ENCODE peak calls at places on chromosomes 4 and X, in eight cellular contexts. E is mammary epithelial cell, P is WTC11, G is osteocyte, J is AG09319, L is foreskin fibroblast, K is dorsolateral prefrontal cortex, I is upper lobe of right lung. U is an unnamed sample.

GRCh38 chr4:174517502-174517901 is 4.8 kb downstream of the HPGD start:
- DNase-seq in E (no peak), P (no peak), G (no peak), J (no peak), L (no peak), K (no peak), I (no peak), U (no peak)

GRCh38 chrX:150238656-150239382 is 124.3 kb upstream of the MAMLD1 start:
- DNase-seq in E (no peak), P (no peak), G (peak; percentile 60), J (no peak), L (no peak), K (no peak), I (no peak), U (no peak)

GRCh38 chrX:44228621-44229020 is 114.9 kb downstream of the EFHC2 start:
- DNase-seq in E (no peak), P (no peak), G (no peak), J (no peak), L (no peak), K (no peak), I (no peak), U (no peak)

GRCh38 chr4:108774809-108775530 is 12.1 kb upstream of the ETNPPL start:
- DNase-seq in E (no peak), P (no peak), G (no peak), J (no peak), L (no peak), K (no peak), I (peak; percentile 75), U (peak; percentile 81)

GRCh38 chr4:156419080-156419638 is 465.5 kb upstream of the CTSO start:
- DNase-seq in E (no peak), P (no peak), G (no peak), J (no peak), L (peak; percentile 4), K (no peak), I (no peak), U (no peak)

GRCh38 chr4:144787365-144788263 is 141.7 kb downstream of the HHIP start:
- DNase-seq in E (peak; percentile 27), P (no peak), G (no peak), J (peak; percentile 2), L (peak; percentile 54), K (no peak), I (no peak), U (no peak)

GRCh38 chr4:153538408-153539057 is 72.4 kb downstream of the TMEM131L start:
- DNase-seq in E (no peak), P (no peak), G (no peak), J (no peak), L (peak; percentile 77), K (no peak), I (no peak), U (no peak)

GRCh38 chrX:152520653-152521052 is 69.5 kb upstream of the GABRA3 start:
- DNase-seq in E (no peak), P (no peak), G (no peak), J (no peak), L (no peak), K (no peak), I (no peak), U (no peak)

GRCh38 chr4:81919810-81920209 is 448.1 kb upstream of the RASGEF1B start:
- DNase-seq in E (no peak), P (no peak), G (no peak), J (no peak), L (no peak), K (no peak), I (no peak), U (no peak)

GRCh38 chr4:151276787-151277557 is at the start of gene PRSS48:
- DNase-seq in E (peak; percentile 42), P (peak; percentile 90), G (no peak), J (no peak), L (peak; percentile 71), K (peak; percentile 79), I (peak; percentile 77), U (peak; percentile 78)

GRCh38 chr4:1478766-1479355 is 72.6 kb upstream of the NKX1-1 start:
- DNase-seq in E (no peak), P (peak; percentile 5), G (no peak), J (no peak), L (no peak), K (peak; percentile 30), I (peak; percentile 39), U (no peak)

GRCh38 chr4:83989835-83990234 is 453.9 kb downstream of the GPAT3 start:
- DNase-seq in E (no peak), P (no peak), G (no peak), J (no peak), L (no peak), K (no peak), I (no peak), U (no peak)

GRCh38 chrX:65407157-65407626 is 127.4 kb downstream of the LAS1L start:
- DNase-seq in E (peak; percentile 6), P (peak; percentile 15), G (no peak), J (no peak), L (peak; percentile 5), K (no peak), I (no peak), U (no peak)

GRCh38 chr4:11446156-11446811 is 17.6 kb upstream of the HS3ST1 start:
- DNase-seq in E (peak; percentile 26), P (no peak), G (no peak), J (no peak), L (no peak), K (no peak), I (no peak), U (no peak)

GRCh38 chrX:47958943-47959342 is 44.8 kb downstream of the ZNF182 start:
- DNase-seq in E (no peak), P (no peak), G (no peak), J (no peak), L (peak; percentile 6), K (no peak), I (no peak), U (no peak)

GRCh38 chr4:175784986-175785525 is 27.0 kb downstream of the GPM6A start:
- DNase-seq in E (no peak), P (no peak), G (no peak), J (no peak), L (no peak), K (no peak), I (no peak), U (no peak)

GRCh38 chrX:17596051-17596450 is 141.2 kb upstream of the SCML1 start:
- DNase-seq in E (peak; percentile 73), P (no peak), G (no peak), J (no peak), L (no peak), K (no peak), I (no peak), U (no peak)

GRCh38 chr4:3045500-3045850 is 28.9 kb downstream of the HTT-AS start:
- DNase-seq in E (peak; percentile 28), P (no peak), G (no peak), J (no peak), L (peak; percentile 24), K (no peak), I (peak; percentile 84), U (peak; percentile 38)

GRCh38 chr4:24765331-24765990 is 29.9 kb upstream of the SOD3 start:
- DNase-seq in E (no peak), P (no peak), G (peak; percentile 23), J (no peak), L (peak; percentile 77), K (no peak), I (no peak), U (peak; percentile 50)

GRCh38 chrX:97016106-97016505 is 132.4 kb downstream of the RPA4 start:
- DNase-seq in E (no peak), P (no peak), G (no peak), J (no peak), L (peak; percentile 10), K (no peak), I (no peak), U (no peak)
- TF ChIP-seq CTCF in E (no peak), P (no peak), G (peak; percentile 21), J (peak; percentile 4), L (no peak), K (no peak), I (no peak), U (no peak)

GRCh38 chr4:57303012-57303751 is 193.0 kb upstream of the IGFBP7 start:
- DNase-seq in E (peak; percentile 56), P (no peak), G (no peak), J (no peak), L (no peak), K (no peak), I (no peak), U (no peak)
- TF ChIP-seq CTCF in E (peak; percentile 31), P (no peak), G (peak; percentile 21), J (no peak), L (no peak), K (peak; percentile 42), I (no peak), U (no peak)

GRCh38 chr4:4876945-4877661 is 17.6 kb downstream of the MSX1 start:
- DNase-seq in E (no peak), P (no peak), G (no peak), J (no peak), L (no peak), K (no peak), I (no peak), U (no peak)

GRCh38 chr4:4884611-4885010 is 25.1 kb downstream of the MSX1 start:
- DNase-seq in E (no peak), P (no peak), G (no peak), J (no peak), L (no peak), K (no peak), I (no peak), U (no peak)

GRCh38 chr4:4881432-4881831 is 22.0 kb downstream of the MSX1 start:
- DNase-seq in E (no peak), P (no peak), G (no peak), J (no peak), L (no peak), K (no peak), I (no peak), U (no peak)

GRCh38 chr4:4875611-4876010 is 16.1 kb downstream of the MSX1 start:
- DNase-seq in E (no peak), P (no peak), G (no peak), J (no peak), L (no peak), K (no peak), I (no peak), U (no peak)

DNA sequence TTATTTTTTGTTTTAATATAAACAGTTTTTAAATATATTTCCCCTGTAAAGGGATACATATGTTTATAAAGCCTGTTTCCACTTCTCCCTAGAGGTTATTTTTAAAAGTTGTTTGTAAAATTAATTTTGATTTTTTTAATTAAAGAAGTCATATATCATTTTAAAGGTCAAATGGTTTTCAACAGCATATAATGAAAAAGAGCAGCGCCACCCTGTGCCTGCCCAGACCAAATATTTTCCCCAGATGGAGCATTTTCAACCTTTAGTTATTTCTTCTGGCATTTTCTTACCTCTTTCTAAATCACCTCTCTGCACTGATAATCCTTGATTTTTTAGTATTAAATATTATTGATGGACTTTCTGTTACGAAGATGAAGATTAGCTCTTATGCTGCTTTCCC is 21.0 kb downstream of the MSX1 start:
- DNase-seq in E (no peak), P (no peak), G (no peak), J (no peak), L (peak; percentile 42), K (no peak), I (no peak), U (no peak)
- TF ChIP-seq CTCF in E (peak; percentile 44), P (no peak), G (peak; percentile 55), J (peak; percentile 27), L (peak; percentile 31), K (no peak), I (peak; percentile 24), U (peak; percentile 10)

DNA sequence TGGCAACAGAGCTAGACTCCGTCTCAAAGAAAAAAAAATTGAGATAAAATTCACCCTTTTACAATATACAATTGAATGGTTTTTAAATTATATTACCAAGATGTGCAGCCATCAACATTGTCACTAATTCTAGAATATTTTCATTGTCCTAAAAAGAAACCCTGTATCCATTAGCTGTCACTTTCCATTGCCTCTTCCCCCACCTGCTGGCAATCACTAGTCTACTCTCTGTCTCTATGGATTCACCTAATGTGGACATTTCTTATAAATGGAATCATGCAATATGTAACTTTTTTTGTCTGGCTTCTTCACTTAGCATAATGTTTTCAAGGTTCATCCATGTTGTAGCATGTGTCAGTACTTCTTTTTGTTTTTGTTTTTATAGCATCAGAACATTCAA is 20.8 kb downstream of the ABHD18 start:
- DNase-seq in E (no peak), P (no peak), G (no peak), J (no peak), L (no peak), K (no peak), I (no peak), U (no peak)
- TF ChIP-seq CTCF in E (peak; percentile 24), P (no peak), G (no peak), J (no peak), L (no peak), K (no peak), I (no peak), U (no peak)